ENCODE peak calls at places on chromosomes 12 and 14, in ten cellular contexts. A, Y, W, H, F, U, X, N, S and D are unnamed samples.

GRCh38 chr12:42564540-42564939 is 25.0 kb downstream of the PRICKLE1 start:
- DNase-seq in W (no peak), U (no peak), N (peak), S (no peak), X (no peak), F (peak), H (no peak), A (no peak), Y (no peak), D (no peak)

GRCh38 chr12:118714051-118714460 is 267.3 kb upstream of the SRRM4 start:
- DNase-seq in S (no peak), H (no peak), N (no peak), A (no peak), X (peak), F (peak), U (no peak), W (no peak), Y (no peak), D (no peak)

GRCh38 chr14:91835920-91836843 is 31.2 kb downstream of the TC2N start:
- DNase-seq in A (peak), X (peak), F (no peak), Y (peak), N (no peak), U (peak), S (peak), H (peak), W (peak), D (peak)

GRCh38 chr14:61838661-61839060 is 76.4 kb downstream of the SNAPC1 start:
- DNase-seq in N (peak), H (no peak), F (no peak), X (no peak), S (no peak), W (no peak), Y (no peak), A (no peak), U (no peak), D (no peak)

GRCh38 chr14:32073537-32074189 is 3.4 kb upstream of the ARHGAP5 start:
- DNase-seq in F (peak), U (peak), H (peak), S (no peak), X (peak), W (no peak), A (peak), N (peak), Y (no peak), D (peak)

GRCh38 chr12:4892418-4892817 is 17.3 kb upstream of the KCNA1 start:
- DNase-seq in X (no peak), Y (no peak), N (no peak), A (no peak), W (no peak), U (no peak), H (no peak), S (no peak), F (no peak), D (no peak)

GRCh38 chr14:99659333-99659741 is 14.4 kb downstream of the HHIPL1 start:
- DNase-seq in S (no peak), H (no peak), F (no peak), A (no peak), U (no peak), X (no peak), Y (no peak), W (no peak), N (no peak), D (no peak)

GRCh38 chr12:6229224-6229748 is 29.1 kb downstream of the CD9 start:
- DNase-seq in N (no peak), S (no peak), H (no peak), A (peak), W (no peak), F (no peak), Y (no peak), U (no peak), X (no peak), D (no peak)

GRCh38 chr12:122139266-122139665 is 34.8 kb downstream of the IL31 start:
- DNase-seq in H (no peak), W (no peak), A (no peak), F (no peak), Y (no peak), X (no peak), S (no peak), U (no peak), N (no peak), D (no peak)

GRCh38 chr12:47808049-47808448 is 11.7 kb downstream of the HDAC7 start:
- DNase-seq in U (peak), N (no peak), F (no peak), Y (peak), H (peak), W (peak), X (no peak), S (no peak), A (no peak), D (peak)

GRCh38 chr12:10497602-10498001 is 8.1 kb upstream of the EIF2S3B start:
- DNase-seq in Y (no peak), X (no peak), W (no peak), F (no peak), H (no peak), U (peak), S (no peak), A (no peak), N (no peak), D (peak)

GRCh38 chr12:30427555-30427954 is 268.1 kb downstream of the IPO8 start:
- DNase-seq in S (no peak), H (no peak), U (no peak), N (no peak), F (no peak), Y (no peak), A (no peak), W (no peak), X (no peak), D (no peak)

GRCh38 chr12:49842519-49843352 is at the start of gene BCDIN3D:
- DNase-seq in W (peak), N (peak), Y (peak), A (peak), H (peak), X (peak), U (peak), F (peak), S (peak), D (peak)

GRCh38 chr12:12719496-12719895 is 2.3 kb downstream of the CDKN1B start:
- DNase-seq in A (peak), X (no peak), U (no peak), N (peak), S (no peak), H (no peak), Y (no peak), W (no peak), F (no peak), D (no peak)

GRCh38 chr12:107612508-107612907 is 73.1 kb upstream of the PWP1 start:
- DNase-seq in S (no peak), W (no peak), N (no peak), X (no peak), F (no peak), H (no peak), A (no peak), U (no peak), Y (no peak), D (no peak)

GRCh38 chr14:54094765-54095164 is 138.1 kb upstream of the BMP4 start:
- DNase-seq in Y (no peak), X (no peak), U (no peak), A (no peak), N (no peak), W (no peak), H (no peak), S (no peak), F (no peak), D (no peak)

GRCh38 chr14:36591482-36591881 is 9.1 kb upstream of the NKX2-8 start:
- DNase-seq in A (no peak), N (no peak), Y (no peak), F (no peak), S (no peak), U (no peak), W (no peak), X (no peak), H (no peak), D (no peak)

GRCh38 chr12:4478933-4479332 is 33.3 kb upstream of the FGF6 start:
- DNase-seq in F (no peak), U (no peak), H (no peak), W (no peak), A (no peak), N (no peak), X (peak), Y (no peak), S (no peak), D (no peak)

GRCh38 chr12:16325426-16325825 is 22.0 kb upstream of the MGST1 start:
- DNase-seq in S (no peak), Y (no peak), X (no peak), N (no peak), H (no peak), W (no peak), U (no peak), F (no peak), A (no peak), D (no peak)

GRCh38 chr12:14545144-14546124 is 22.2 kb downstream of the PLBD1 start:
- DNase-seq in H (no peak), F (no peak), U (no peak), A (no peak), X (no peak), N (no peak), S (no peak), Y (no peak), W (no peak), D (no peak)

GRCh38 chr12:55974308-55974724 is 438 bp downstream of the RAB5B start:
- DNase-seq in H (no peak), U (no peak), F (peak), N (no peak), S (no peak), A (peak), X (peak), W (no peak), Y (peak), D (peak)

GRCh38 chr12:2414810-2415567 is 362.2 kb downstream of the CACNA1C start:
- DNase-seq in Y (no peak), N (peak), U (no peak), X (peak), F (no peak), W (no peak), H (no peak), S (no peak), A (no peak), D (no peak)

GRCh38 chr12:40827923-40828592 is 135.8 kb downstream of the CNTN1 start:
- DNase-seq in S (no peak), F (no peak), W (no peak), H (no peak), U (no peak), Y (no peak), X (no peak), A (no peak), N (no peak), D (no peak)

GRCh38 chr12:116172224-116172849 is 105.2 kb downstream of the MED13L start:
- DNase-seq in W (no peak), N (no peak), H (no peak), S (no peak), Y (no peak), A (no peak), X (no peak), F (no peak), U (no peak), D (no peak)

GRCh38 chr12:138898-139534 is 72.4 kb downstream of the IQSEC3 start:
- DNase-seq in F (no peak), N (peak), H (no peak), U (no peak), W (peak), Y (peak), S (no peak), X (no peak), A (no peak), D (no peak)

GRCh38 chr12:106601031-106601430 is 18.2 kb downstream of the RFX4 start:
- DNase-seq in N (no peak), W (no peak), F (no peak), S (no peak), A (no peak), Y (no peak), U (no peak), H (no peak), X (no peak), D (no peak)

GRCh38 chr12:92921877-92922276 is 7.2 kb downstream of the EEA1 start:
- DNase-seq in A (no peak), H (no peak), N (no peak), U (no peak), F (no peak), X (no peak), W (no peak), S (no peak), Y (no peak), D (no peak)

GRCh38 chr12:57657744-57658143 is 24.7 kb upstream of the B4GALNT1 start:
- DNase-seq in Y (no peak), A (peak), W (no peak), F (no peak), U (no peak), X (no peak), H (no peak), S (no peak), N (peak), D (no peak)

GRCh38 chr12:24879644-24880043 is 69.3 kb downstream of the BCAT1 start:
- DNase-seq in A (no peak), H (no peak), X (no peak), S (no peak), Y (no peak), U (no peak), W (no peak), F (no peak), N (no peak), D (no peak)

GRCh38 chr14:50388256-50388931 is 8.3 kb downstream of the CDKL1 start:
- DNase-seq in W (no peak), Y (no peak), X (no peak), S (no peak), H (no peak), A (no peak), F (no peak), N (peak), U (no peak), D (no peak)

GRCh38 chr12:85874064-85874463 is at the start of gene NTS:
- DNase-seq in N (no peak), U (no peak), F (no peak), W (no peak), S (no peak), H (no peak), A (no peak), X (peak), Y (no peak), D (no peak)

GRCh38 chr12:12172106-12172511 is 94.7 kb downstream of the LRP6 start:
- DNase-seq in U (peak), H (no peak), X (no peak), Y (no peak), S (no peak), W (no peak), A (peak), F (no peak), N (peak), D (no peak)

GRCh38 chr12:64666054-64666914 is 56.0 kb downstream of the RASSF3 start:
- DNase-seq in W (no peak), A (no peak), Y (no peak), H (no peak), N (peak), F (no peak), U (no peak), X (no peak), S (no peak), D (no peak)

GRCh38 chr14:81127785-81128184 is 93.0 kb downstream of the GTF2A1 start:
- DNase-seq in S (no peak), A (no peak), F (no peak), U (no peak), X (no peak), Y (no peak), N (peak), W (no peak), H (no peak), D (no peak)